ENCODE peak calls at places on chromosomes 11 and 22, in six cellular contexts. One of them, this sample, is unnamed.

GRCh38 chr11:1194977-1195689 is 27.7 kb upstream of the MUC5B start:
- DNase-seq in IMR-90: no peak
- DNase-seq in H1: no peak
- DNase-seq in PC-3: no peak
- DNase-seq in mesendoderm: no peak
- DNase-seq in mammary epithelial cell: no peak
- DNase-seq in this sample: no peak

GRCh38 chr11:119472856-119473222 is 49.9 kb upstream of the THY1 start:
- DNase-seq in IMR-90: no peak
- DNase-seq in H1: no peak
- DNase-seq in PC-3: no peak
- DNase-seq in mesendoderm: no peak
- DNase-seq in mammary epithelial cell: no peak
- DNase-seq in this sample: no peak

GRCh38 chr22:37267128-37267587 is 15.2 kb upstream of the CYTH4 start:
- DNase-seq in IMR-90: no peak
- DNase-seq in H1: no peak
- DNase-seq in PC-3: peak; percentile 57
- DNase-seq in mesendoderm: peak; percentile 64
- DNase-seq in mammary epithelial cell: no peak
- DNase-seq in this sample: peak; percentile 75

GRCh38 chr22:35918466-35918865 is 110.2 kb downstream of the RBFOX2 start:
- DNase-seq in IMR-90: no peak
- DNase-seq in H1: no peak
- DNase-seq in PC-3: no peak
- DNase-seq in mesendoderm: no peak
- DNase-seq in mammary epithelial cell: no peak
- DNase-seq in this sample: no peak

GRCh38 chr11:66070604-66071325 is 693 bp downstream of the PACS1 start:
- DNase-seq in IMR-90: peak; percentile 28
- DNase-seq in H1: no peak
- DNase-seq in PC-3: peak; percentile 47
- DNase-seq in mesendoderm: peak; percentile 36
- DNase-seq in mammary epithelial cell: peak; percentile 54
- DNase-seq in this sample: peak; percentile 76

GRCh38 chr22:48639896-48640732 is 1187.6 kb downstream of the BRD1 start:
- DNase-seq in IMR-90: no peak
- DNase-seq in H1: no peak
- DNase-seq in PC-3: no peak
- DNase-seq in mesendoderm: no peak
- DNase-seq in mammary epithelial cell: no peak
- DNase-seq in this sample: no peak

GRCh38 chr11:111395081-111395480 is 16.0 kb upstream of the POU2AF1 start:
- DNase-seq in IMR-90: no peak
- DNase-seq in H1: no peak
- DNase-seq in PC-3: no peak
- DNase-seq in mesendoderm: peak; percentile 9
- DNase-seq in mammary epithelial cell: no peak
- DNase-seq in this sample: no peak

GRCh38 chr22:38866399-38867123 is 5.5 kb downstream of the CBX6 start:
- DNase-seq in IMR-90: no peak
- DNase-seq in H1: peak; percentile 70
- DNase-seq in PC-3: no peak
- DNase-seq in mesendoderm: peak; percentile 49
- DNase-seq in mammary epithelial cell: no peak
- DNase-seq in this sample: no peak

GRCh38 chr11:134670961-134671370 is 258.9 kb upstream of the B3GAT1 start:
- DNase-seq in IMR-90: no peak
- DNase-seq in H1: no peak
- DNase-seq in PC-3: no peak
- DNase-seq in mesendoderm: no peak
- DNase-seq in mammary epithelial cell: no peak
- DNase-seq in this sample: no peak

GRCh38 chr11:17875908-17876307 is 136.9 kb downstream of the SERGEF start:
- DNase-seq in IMR-90: no peak
- DNase-seq in H1: no peak
- DNase-seq in PC-3: no peak
- DNase-seq in mesendoderm: no peak
- DNase-seq in mammary epithelial cell: no peak
- DNase-seq in this sample: no peak

GRCh38 chr11:67006029-67006884 is 16.7 kb upstream of the SYT12 start:
- DNase-seq in IMR-90: no peak
- DNase-seq in H1: no peak
- DNase-seq in PC-3: peak; percentile 49
- DNase-seq in mesendoderm: peak; percentile 86
- DNase-seq in mammary epithelial cell: no peak
- DNase-seq in this sample: no peak

DNA sequence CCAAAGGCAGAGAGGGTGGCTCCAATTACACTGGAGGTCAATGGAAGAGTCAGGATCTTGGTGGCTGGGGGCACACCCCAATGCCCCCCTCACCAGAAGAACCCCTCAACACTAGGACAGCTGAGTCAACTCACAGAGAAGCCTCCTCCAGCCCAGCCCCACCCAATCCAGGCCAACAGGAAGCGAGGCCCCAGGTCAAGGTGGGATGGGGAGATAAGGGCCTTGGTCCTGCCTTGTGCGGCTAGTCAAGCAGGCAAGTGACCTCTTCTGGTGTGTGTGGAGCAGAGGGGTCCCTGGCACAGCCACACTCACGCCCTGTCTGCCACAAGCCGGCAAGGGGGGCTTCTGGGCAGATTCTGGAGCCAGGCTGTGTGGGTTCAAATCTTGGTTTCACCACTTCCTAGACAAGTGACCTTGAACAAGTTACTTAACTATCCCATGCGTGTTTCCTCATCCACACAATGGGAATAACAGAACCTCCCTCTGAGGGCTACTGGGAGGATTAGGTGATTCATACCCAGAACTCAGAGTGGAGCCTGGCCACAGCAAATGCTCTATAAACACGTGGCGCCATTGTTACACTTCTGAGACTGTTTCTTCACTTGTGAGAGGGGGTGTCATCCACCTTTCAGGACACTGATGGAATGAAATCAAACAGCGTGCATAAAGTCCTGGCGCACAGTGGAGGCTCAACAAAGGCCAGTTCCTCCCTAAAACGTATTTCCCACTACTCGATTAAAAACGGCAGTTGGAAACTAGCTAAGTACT is 3.3 kb downstream of the TTLL12 start:
- DNase-seq in IMR-90: peak; percentile 64
- DNase-seq in H1: no peak
- DNase-seq in PC-3: no peak
- DNase-seq in mesendoderm: no peak
- DNase-seq in mammary epithelial cell: peak; percentile 21
- DNase-seq in this sample: peak; percentile 39
- H3K9ac ChIP-seq in IMR-90: no peak overlapping the region
- H3K9ac ChIP-seq in H1: no peak overlapping the region
- H3K9ac ChIP-seq in PC-3: no peak overlapping the region
- H3K9ac ChIP-seq in mesendoderm: no peak overlapping the region
- H3K9ac ChIP-seq in mammary epithelial cell: no peak overlapping the region
- H3K9ac ChIP-seq in this sample: no peak overlapping the region

GRCh38 chr22:46077669-46078099 is 72.6 kb upstream of the PPARA start:
- DNase-seq in IMR-90: no peak
- DNase-seq in H1: no peak
- DNase-seq in PC-3: no peak
- DNase-seq in mesendoderm: no peak
- DNase-seq in mammary epithelial cell: peak; percentile 29
- DNase-seq in this sample: no peak

GRCh38 chr22:46074771-46075551 is 75.4 kb upstream of the PPARA start:
- DNase-seq in IMR-90: no peak
- DNase-seq in H1: no peak
- DNase-seq in PC-3: no peak
- DNase-seq in mesendoderm: no peak
- DNase-seq in mammary epithelial cell: peak; percentile 42
- DNase-seq in this sample: no peak

GRCh38 chr22:46075764-46076531 is 74.4 kb upstream of the PPARA start:
- DNase-seq in IMR-90: no peak
- DNase-seq in H1: no peak
- DNase-seq in PC-3: no peak
- DNase-seq in mesendoderm: no peak
- DNase-seq in mammary epithelial cell: peak; percentile 40
- DNase-seq in this sample: no peak

GRCh38 chr22:46078241-46079092 is 71.9 kb upstream of the PPARA start:
- DNase-seq in IMR-90: no peak
- DNase-seq in H1: no peak
- DNase-seq in PC-3: peak; percentile 88
- DNase-seq in mesendoderm: no peak
- DNase-seq in mammary epithelial cell: peak; percentile 91
- DNase-seq in this sample: no peak

DNA sequence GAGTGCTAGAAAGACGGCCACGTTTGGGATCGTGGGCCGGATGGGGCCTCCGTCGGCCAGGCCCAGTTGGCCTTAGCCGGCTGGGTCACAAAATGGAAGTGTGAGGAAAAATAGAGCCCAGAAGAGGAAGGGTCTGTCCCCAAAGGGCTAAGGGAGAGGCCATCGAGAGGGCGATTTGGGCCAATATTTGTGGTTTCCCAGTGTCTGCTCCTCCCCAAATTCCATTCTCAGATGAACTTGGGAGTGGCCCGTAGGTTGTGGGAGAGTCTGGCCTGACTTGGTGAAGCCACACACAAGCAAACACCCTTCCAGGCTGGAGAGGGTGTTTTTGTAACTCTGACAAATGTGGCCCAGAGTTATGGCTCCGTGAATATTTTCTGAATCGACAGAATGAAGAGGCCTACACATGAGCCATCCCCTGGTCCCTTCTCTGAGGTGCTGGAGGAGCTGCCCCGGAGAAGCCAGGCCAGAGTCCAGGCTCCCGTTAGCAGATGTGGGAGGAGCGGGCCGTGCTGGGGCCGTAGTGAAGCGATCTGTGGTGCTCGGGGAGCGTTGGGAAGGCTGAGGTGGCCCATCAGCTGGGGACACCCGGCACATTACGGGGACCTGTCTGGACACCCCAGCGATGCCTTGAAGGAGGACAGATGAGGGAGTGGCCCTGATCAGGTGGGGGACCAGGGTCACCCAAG is 73.5 kb upstream of the PPARA start:
- DNase-seq in IMR-90: peak; percentile 37
- DNase-seq in H1: no peak
- DNase-seq in PC-3: peak; percentile 71
- DNase-seq in mesendoderm: no peak
- DNase-seq in mammary epithelial cell: peak; percentile 77
- DNase-seq in this sample: peak; percentile 76
- H3K4me1 ChIP-seq in IMR-90: peaks cover 53% of the 10 kb centered on the region
- H3K4me1 ChIP-seq in H1: peaks cover 34% of the 10 kb centered on the region
- H3K4me1 ChIP-seq in PC-3: peaks cover 29% of the 10 kb centered on the region
- H3K4me1 ChIP-seq in mesendoderm: no peaks in the 10 kb centered on the region
- H3K4me1 ChIP-seq in mammary epithelial cell: peaks cover 46% of the 10 kb centered on the region
- H3K4me1 ChIP-seq in this sample: peaks cover 33% of the 10 kb centered on the region

GRCh38 chr11:113282898-113283297 is 31.5 kb upstream of the TTC12 start:
- DNase-seq in IMR-90: no peak
- DNase-seq in H1: no peak
- DNase-seq in PC-3: no peak
- DNase-seq in mesendoderm: no peak
- DNase-seq in mammary epithelial cell: no peak
- DNase-seq in this sample: no peak

GRCh38 chr11:113288286-113288863 is 26.0 kb upstream of the TTC12 start:
- DNase-seq in IMR-90: no peak
- DNase-seq in H1: no peak
- DNase-seq in PC-3: no peak
- DNase-seq in mesendoderm: no peak
- DNase-seq in mammary epithelial cell: no peak
- DNase-seq in this sample: no peak

GRCh38 chr11:113283881-113284280 is 30.5 kb upstream of the TTC12 start:
- DNase-seq in IMR-90: no peak
- DNase-seq in H1: no peak
- DNase-seq in PC-3: no peak
- DNase-seq in mesendoderm: no peak
- DNase-seq in mammary epithelial cell: no peak
- DNase-seq in this sample: no peak

GRCh38 chr11:113286509-113287497 is 27.6 kb upstream of the TTC12 start:
- DNase-seq in IMR-90: no peak
- DNase-seq in H1: no peak
- DNase-seq in PC-3: no peak
- DNase-seq in mesendoderm: no peak
- DNase-seq in mammary epithelial cell: no peak
- DNase-seq in this sample: peak; percentile 14

GRCh38 chr11:113286001-113286400 is 28.4 kb upstream of the TTC12 start:
- DNase-seq in IMR-90: no peak
- DNase-seq in H1: no peak
- DNase-seq in PC-3: no peak
- DNase-seq in mesendoderm: no peak
- DNase-seq in mammary epithelial cell: no peak
- DNase-seq in this sample: no peak
- H3K9ac ChIP-seq in IMR-90: no peak overlapping the region
- H3K9ac ChIP-seq in H1: no peak overlapping the region
- H3K9ac ChIP-seq in PC-3: no peak overlapping the region
- H3K9ac ChIP-seq in mesendoderm: no peak overlapping the region
- H3K9ac ChIP-seq in mammary epithelial cell: no peak overlapping the region
- H3K9ac ChIP-seq in this sample: no peak overlapping the region

GRCh38 chr11:47514825-47515647 is 37.9 kb downstream of the CELF1 start:
- DNase-seq in IMR-90: peak; percentile 95
- DNase-seq in H1: no peak
- DNase-seq in PC-3: peak; percentile 31
- DNase-seq in mesendoderm: peak; percentile 71
- DNase-seq in mammary epithelial cell: peak; percentile 65
- DNase-seq in this sample: peak; percentile 69

GRCh38 chr11:47518212-47518959 is 34.5 kb downstream of the CELF1 start:
- DNase-seq in IMR-90: no peak
- DNase-seq in H1: no peak
- DNase-seq in PC-3: no peak
- DNase-seq in mesendoderm: peak; percentile 94
- DNase-seq in mammary epithelial cell: no peak
- DNase-seq in this sample: no peak

GRCh38 chr11:47516155-47516554 is 36.8 kb downstream of the CELF1 start:
- DNase-seq in IMR-90: no peak
- DNase-seq in H1: no peak
- DNase-seq in PC-3: no peak
- DNase-seq in mesendoderm: no peak
- DNase-seq in mammary epithelial cell: no peak
- DNase-seq in this sample: no peak

GRCh38 chr11:47512701-47513100 is 40.2 kb downstream of the CELF1 start:
- DNase-seq in IMR-90: no peak
- DNase-seq in H1: no peak
- DNase-seq in PC-3: no peak
- DNase-seq in mesendoderm: peak; percentile 81
- DNase-seq in mammary epithelial cell: no peak
- DNase-seq in this sample: peak; percentile 25

DNA sequence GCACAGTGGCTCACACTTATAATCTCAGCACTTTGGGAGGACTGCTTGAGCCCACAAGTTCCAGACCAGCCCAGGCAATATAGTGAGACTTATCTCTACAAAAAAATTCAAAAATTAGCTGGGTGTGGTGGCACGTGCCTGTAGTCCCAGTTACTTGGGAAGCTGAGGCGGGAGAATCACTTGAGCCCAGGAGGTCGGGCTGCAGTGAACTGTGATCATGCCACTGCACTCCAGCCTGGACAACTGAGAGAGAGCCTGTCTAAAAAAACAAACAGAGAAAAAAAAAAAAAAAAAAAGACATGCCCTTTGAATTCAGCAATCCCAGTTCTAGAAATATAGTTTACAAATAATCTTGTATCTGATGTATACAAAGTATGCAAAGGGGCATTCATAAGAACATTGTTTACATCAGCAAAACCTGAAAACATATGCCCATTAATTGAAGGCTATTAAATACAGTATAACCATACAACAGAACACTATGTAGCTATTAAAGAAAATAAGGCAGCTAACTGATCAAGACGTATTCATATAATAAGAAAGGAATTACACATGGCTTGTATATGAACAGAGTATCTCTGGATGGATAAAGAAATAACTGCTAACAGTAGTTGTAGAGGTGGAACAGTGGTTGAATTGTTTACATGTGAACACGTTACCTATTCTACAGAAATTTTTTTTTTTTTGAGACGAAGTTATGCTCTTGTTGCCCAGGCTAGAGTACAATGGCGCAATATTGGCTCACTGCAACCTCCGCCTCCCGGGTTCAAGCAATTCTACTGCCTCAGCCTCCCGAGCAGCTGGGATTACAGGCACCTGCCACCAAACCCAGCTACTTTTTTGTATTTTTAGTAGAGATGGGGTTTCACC is 35.7 kb downstream of the CELF1 start:
- DNase-seq in IMR-90: no peak
- DNase-seq in H1: no peak
- DNase-seq in PC-3: no peak
- DNase-seq in mesendoderm: no peak
- DNase-seq in mammary epithelial cell: no peak
- DNase-seq in this sample: no peak
- H3K4me1 ChIP-seq in IMR-90: peaks cover 16% of the 10 kb centered on the region
- H3K4me1 ChIP-seq in H1: peaks cover 2% of the 10 kb centered on the region
- H3K4me1 ChIP-seq in PC-3: peaks cover 22% of the 10 kb centered on the region
- H3K4me1 ChIP-seq in mesendoderm: peaks cover 17% of the 10 kb centered on the region
- H3K4me1 ChIP-seq in mammary epithelial cell: peaks cover 9% of the 10 kb centered on the region
- H3K4me1 ChIP-seq in this sample: peaks cover 63% of the 10 kb centered on the region

This sample was measured in adipocyte.